ENCODE peak calls at places on chromosomes 16 and 17, in eight cellular contexts. One of them, this sample, is unnamed.

GRCh38 chr17:43917016-43917347 is 9.6 kb upstream of the MPP2 start:
- ATAC-seq in HCT116: no peak
- ATAC-seq in effector memory CD8-positive, alpha-beta T cell: no peak
- ATAC-seq in RWPE2: no peak
- ATAC-seq in left cardiac atrium: no peak
- ATAC-seq in CD4-positive, alpha-beta T cell: no peak
- ATAC-seq in esophagus mucosa: no peak
- ATAC-seq in naive B cell: no peak
- ATAC-seq in this sample: no peak

GRCh38 chr17:73401911-73402310 is 90.1 kb upstream of the CDC42EP4 start:
- ATAC-seq in HCT116: peak; percentile 23
- ATAC-seq in effector memory CD8-positive, alpha-beta T cell: no peak
- ATAC-seq in RWPE2: no peak
- ATAC-seq in left cardiac atrium: peak; percentile 27
- ATAC-seq in CD4-positive, alpha-beta T cell: no peak
- ATAC-seq in esophagus mucosa: no peak
- ATAC-seq in naive B cell: no peak
- ATAC-seq in this sample: no peak

GRCh38 chr17:1058423-1059130 is 61.6 kb downstream of the TIMM22 start:
- ATAC-seq in HCT116: peak; percentile 65
- ATAC-seq in effector memory CD8-positive, alpha-beta T cell: no peak
- ATAC-seq in RWPE2: no peak
- ATAC-seq in left cardiac atrium: peak; percentile 34
- ATAC-seq in CD4-positive, alpha-beta T cell: no peak
- ATAC-seq in esophagus mucosa: peak; percentile 58
- ATAC-seq in naive B cell: no peak
- ATAC-seq in this sample: no peak

GRCh38 chr17:83193336-83194188 is 114.2 kb downstream of the METRNL start:
- ATAC-seq in HCT116: no peak
- ATAC-seq in effector memory CD8-positive, alpha-beta T cell: peak; percentile 41
- ATAC-seq in RWPE2: peak; percentile 15
- ATAC-seq in left cardiac atrium: no peak
- ATAC-seq in CD4-positive, alpha-beta T cell: peak; percentile 39
- ATAC-seq in esophagus mucosa: peak; percentile 33
- ATAC-seq in naive B cell: peak; percentile 33
- ATAC-seq in this sample: no peak

GRCh38 chr17:16517477-16517876 is 25.5 kb upstream of the LRRC75A start:
- ATAC-seq in HCT116: no peak
- ATAC-seq in effector memory CD8-positive, alpha-beta T cell: no peak
- ATAC-seq in RWPE2: no peak
- ATAC-seq in left cardiac atrium: no peak
- ATAC-seq in CD4-positive, alpha-beta T cell: no peak
- ATAC-seq in esophagus mucosa: no peak
- ATAC-seq in naive B cell: no peak
- ATAC-seq in this sample: no peak

GRCh38 chr17:81854974-81855774 is 5.2 kb downstream of the P4HB start:
- ATAC-seq in HCT116: peak; percentile 61
- ATAC-seq in effector memory CD8-positive, alpha-beta T cell: no peak
- ATAC-seq in RWPE2: peak; percentile 13
- ATAC-seq in left cardiac atrium: peak; percentile 4
- ATAC-seq in CD4-positive, alpha-beta T cell: peak; percentile 37
- ATAC-seq in esophagus mucosa: peak; percentile 62
- ATAC-seq in naive B cell: peak; percentile 41
- ATAC-seq in this sample: no peak

GRCh38 chr16:14641877-14642276 is 9.1 kb downstream of the BFAR start:
- ATAC-seq in HCT116: peak; percentile 72
- ATAC-seq in effector memory CD8-positive, alpha-beta T cell: no peak
- ATAC-seq in RWPE2: no peak
- ATAC-seq in left cardiac atrium: no peak
- ATAC-seq in CD4-positive, alpha-beta T cell: no peak
- ATAC-seq in esophagus mucosa: no peak
- ATAC-seq in naive B cell: no peak
- ATAC-seq in this sample: no peak

GRCh38 chr16:54287018-54287757 is 601 bp upstream of the IRX3 start:
- ATAC-seq in HCT116: no peak
- ATAC-seq in effector memory CD8-positive, alpha-beta T cell: no peak
- ATAC-seq in RWPE2: no peak
- ATAC-seq in left cardiac atrium: no peak
- ATAC-seq in CD4-positive, alpha-beta T cell: no peak
- ATAC-seq in esophagus mucosa: no peak
- ATAC-seq in naive B cell: no peak
- ATAC-seq in this sample: no peak

GRCh38 chr17:31536451-31536850 is 145.0 kb downstream of the RAB11FIP4 start:
- ATAC-seq in HCT116: no peak
- ATAC-seq in effector memory CD8-positive, alpha-beta T cell: no peak
- ATAC-seq in RWPE2: no peak
- ATAC-seq in left cardiac atrium: no peak
- ATAC-seq in CD4-positive, alpha-beta T cell: no peak
- ATAC-seq in esophagus mucosa: no peak
- ATAC-seq in naive B cell: no peak
- ATAC-seq in this sample: no peak

This sample was measured in stimulated activated memory B cell treated with anti-CD40 and anti-IgM and Interleukin-4, amounts not matched to agents 10 μg/mL and 1 μg/mL and 100 μg/mL, for 72 hours.